ENCODE peak calls at places on chromosome 2, in ten cellular contexts. One of them, this sample, is unnamed.

GRCh38 chr2:46735108-46735691 is 180.4 kb downstream of the MCFD2 start:
- DNase-seq in AG09309: no peak
- DNase-seq in trophoblast cell: no peak
- DNase-seq in AG04450: no peak
- DNase-seq in aorta: no peak
- DNase-seq in A549: no peak
- DNase-seq in cardiac muscle cell: no peak
- DNase-seq in WERI-Rb-1: no peak
- DNase-seq in fibroblast of the aortic adventitia: no peak
- DNase-seq in tibial artery: no peak
- DNase-seq in this sample: no peak

GRCh38 chr2:37414470-37414949 is 70.1 kb downstream of the QPCT start:
- DNase-seq in AG09309: peak
- DNase-seq in A549: peak
- DNase-seq in fibroblast of the aortic adventitia: peak
- DNase-seq in aorta: no peak
- DNase-seq in tibial artery: no peak
- DNase-seq in cardiac muscle cell: peak
- DNase-seq in AG04450: peak
- DNase-seq in trophoblast cell: peak
- DNase-seq in WERI-Rb-1: no peak
- DNase-seq in this sample: peak

GRCh38 chr2:234422895-234423505 is 73.9 kb downstream of the ARL4C start:
- DNase-seq in AG04450: no peak
- DNase-seq in cardiac muscle cell: no peak
- DNase-seq in fibroblast of the aortic adventitia: no peak
- DNase-seq in AG09309: no peak
- DNase-seq in aorta: no peak
- DNase-seq in trophoblast cell: peak
- DNase-seq in tibial artery: no peak
- DNase-seq in A549: no peak
- DNase-seq in WERI-Rb-1: no peak
- DNase-seq in this sample: no peak

GRCh38 chr2:56333812-56334485 is 150.2 kb downstream of the CCDC85A start:
- DNase-seq in AG09309: no peak
- DNase-seq in fibroblast of the aortic adventitia: no peak
- DNase-seq in trophoblast cell: no peak
- DNase-seq in aorta: no peak
- DNase-seq in WERI-Rb-1: no peak
- DNase-seq in cardiac muscle cell: no peak
- DNase-seq in A549: no peak
- DNase-seq in AG04450: no peak
- DNase-seq in tibial artery: no peak
- DNase-seq in this sample: no peak

GRCh38 chr2:37639631-37640030 is 31.8 kb downstream of the CDC42EP3 start:
- DNase-seq in AG09309: no peak
- DNase-seq in tibial artery: no peak
- DNase-seq in fibroblast of the aortic adventitia: no peak
- DNase-seq in AG04450: no peak
- DNase-seq in aorta: no peak
- DNase-seq in WERI-Rb-1: no peak
- DNase-seq in trophoblast cell: no peak
- DNase-seq in cardiac muscle cell: no peak
- DNase-seq in A549: no peak
- DNase-seq in this sample: no peak

GRCh38 chr2:145411493-145411892 is 891.6 kb upstream of the ZEB2 start:
- DNase-seq in AG04450: no peak
- DNase-seq in A549: no peak
- DNase-seq in fibroblast of the aortic adventitia: no peak
- DNase-seq in tibial artery: no peak
- DNase-seq in cardiac muscle cell: no peak
- DNase-seq in trophoblast cell: no peak
- DNase-seq in WERI-Rb-1: no peak
- DNase-seq in AG09309: no peak
- DNase-seq in aorta: no peak
- DNase-seq in this sample: no peak

GRCh38 chr2:48508461-48509124 is 21.4 kb upstream of the STON1 start:
- DNase-seq in trophoblast cell: peak
- DNase-seq in AG04450: no peak
- DNase-seq in tibial artery: no peak
- DNase-seq in AG09309: no peak
- DNase-seq in A549: no peak
- DNase-seq in aorta: no peak
- DNase-seq in WERI-Rb-1: peak
- DNase-seq in cardiac muscle cell: peak
- DNase-seq in fibroblast of the aortic adventitia: peak
- DNase-seq in this sample: peak

GRCh38 chr2:225354281-225354774 is 45.2 kb upstream of the NYAP2 start:
- DNase-seq in WERI-Rb-1: no peak
- DNase-seq in aorta: no peak
- DNase-seq in tibial artery: no peak
- DNase-seq in trophoblast cell: no peak
- DNase-seq in AG04450: no peak
- DNase-seq in fibroblast of the aortic adventitia: peak
- DNase-seq in A549: no peak
- DNase-seq in cardiac muscle cell: peak
- DNase-seq in AG09309: peak
- DNase-seq in this sample: peak

GRCh38 chr2:10332402-10333246 is 29.9 kb downstream of the HPCAL1 start:
- DNase-seq in cardiac muscle cell: no peak
- DNase-seq in trophoblast cell: no peak
- DNase-seq in aorta: peak
- DNase-seq in tibial artery: no peak
- DNase-seq in WERI-Rb-1: no peak
- DNase-seq in A549: no peak
- DNase-seq in AG09309: no peak
- DNase-seq in AG04450: no peak
- DNase-seq in fibroblast of the aortic adventitia: no peak
- DNase-seq in this sample: no peak

GRCh38 chr2:219369447-219369861 is 18.3 kb downstream of the DNPEP start:
- DNase-seq in AG04450: no peak
- DNase-seq in fibroblast of the aortic adventitia: peak
- DNase-seq in aorta: no peak
- DNase-seq in A549: no peak
- DNase-seq in cardiac muscle cell: no peak
- DNase-seq in WERI-Rb-1: no peak
- DNase-seq in trophoblast cell: peak
- DNase-seq in tibial artery: peak
- DNase-seq in AG09309: peak
- DNase-seq in this sample: peak

GRCh38 chr2:231781798-231782726 is 980 bp upstream of the PDE6D start:
- DNase-seq in fibroblast of the aortic adventitia: peak
- DNase-seq in WERI-Rb-1: no peak
- DNase-seq in tibial artery: peak
- DNase-seq in aorta: no peak
- DNase-seq in AG04450: no peak
- DNase-seq in A549: no peak
- DNase-seq in trophoblast cell: peak
- DNase-seq in cardiac muscle cell: no peak
- DNase-seq in AG09309: no peak
- DNase-seq in this sample: peak

GRCh38 chr2:218607436-218608115 is at the start of gene PLCD4:
- DNase-seq in AG09309: peak
- DNase-seq in tibial artery: peak
- DNase-seq in fibroblast of the aortic adventitia: peak
- DNase-seq in cardiac muscle cell: peak
- DNase-seq in aorta: no peak
- DNase-seq in trophoblast cell: peak
- DNase-seq in AG04450: peak
- DNase-seq in A549: no peak
- DNase-seq in WERI-Rb-1: peak
- DNase-seq in this sample: peak

GRCh38 chr2:189836644-189837043 is 52.4 kb downstream of the PMS1 start:
- DNase-seq in AG09309: peak
- DNase-seq in tibial artery: no peak
- DNase-seq in trophoblast cell: no peak
- DNase-seq in fibroblast of the aortic adventitia: peak
- DNase-seq in AG04450: peak
- DNase-seq in aorta: no peak
- DNase-seq in A549: peak
- DNase-seq in WERI-Rb-1: no peak
- DNase-seq in cardiac muscle cell: no peak
- DNase-seq in this sample: peak

GRCh38 chr2:219603784-219604183 is 6.1 kb downstream of the STK11IP start:
- DNase-seq in AG04450: no peak
- DNase-seq in tibial artery: no peak
- DNase-seq in trophoblast cell: no peak
- DNase-seq in fibroblast of the aortic adventitia: no peak
- DNase-seq in A549: no peak
- DNase-seq in cardiac muscle cell: no peak
- DNase-seq in WERI-Rb-1: no peak
- DNase-seq in aorta: no peak
- DNase-seq in AG09309: no peak
- DNase-seq in this sample: no peak

GRCh38 chr2:6800553-6800952 is 65.2 kb downstream of the CMPK2 start:
- DNase-seq in AG04450: no peak
- DNase-seq in fibroblast of the aortic adventitia: no peak
- DNase-seq in WERI-Rb-1: no peak
- DNase-seq in trophoblast cell: peak
- DNase-seq in tibial artery: no peak
- DNase-seq in AG09309: no peak
- DNase-seq in aorta: no peak
- DNase-seq in A549: no peak
- DNase-seq in cardiac muscle cell: no peak
- DNase-seq in this sample: peak

DNA sequence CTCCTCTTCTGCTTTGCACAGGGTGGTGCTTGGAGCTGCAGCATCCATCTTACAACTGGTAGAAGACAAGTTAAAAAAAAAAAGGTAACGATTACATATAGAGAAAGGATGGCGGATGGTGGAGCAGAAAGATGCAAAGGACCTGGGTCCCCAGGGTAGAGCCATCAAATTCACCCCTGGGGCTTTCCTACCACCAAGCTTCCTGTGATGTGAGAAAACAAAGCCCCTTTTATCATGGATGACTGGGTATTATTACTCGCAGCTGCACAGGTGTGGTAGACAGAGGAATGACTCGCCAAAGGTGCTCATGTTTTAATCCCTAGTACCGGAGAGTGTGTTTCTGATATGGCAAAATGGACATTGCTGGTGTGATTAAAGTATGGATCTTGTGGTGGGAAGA is 1.3 kb upstream of the ACOXL start:
- DNase-seq in WERI-Rb-1: no peak
- DNase-seq in fibroblast of the aortic adventitia: no peak
- DNase-seq in AG09309: no peak
- DNase-seq in A549: no peak
- DNase-seq in tibial artery: no peak
- DNase-seq in AG04450: no peak
- DNase-seq in trophoblast cell: no peak
- DNase-seq in aorta: no peak
- DNase-seq in cardiac muscle cell: no peak
- DNase-seq in this sample: no peak
- H3K4me3 ChIP-seq in WERI-Rb-1: no peak
- H3K4me3 ChIP-seq in fibroblast of the aortic adventitia: no peak
- H3K4me3 ChIP-seq in AG09309: no peak
- H3K4me3 ChIP-seq in A549: no peak
- H3K4me3 ChIP-seq in tibial artery: no peak
- H3K4me3 ChIP-seq in AG04450: no peak
- H3K4me3 ChIP-seq in trophoblast cell: no peak
- H3K4me3 ChIP-seq in aorta: no peak
- H3K4me3 ChIP-seq in cardiac muscle cell: no peak
- H3K4me3 ChIP-seq in this sample: no peak

GRCh38 chr2:112585400-112585799 is 991 bp downstream of the CHCHD5 start:
- DNase-seq in aorta: no peak
- DNase-seq in A549: no peak
- DNase-seq in WERI-Rb-1: no peak
- DNase-seq in cardiac muscle cell: no peak
- DNase-seq in trophoblast cell: no peak
- DNase-seq in AG04450: no peak
- DNase-seq in tibial artery: no peak
- DNase-seq in fibroblast of the aortic adventitia: no peak
- DNase-seq in AG09309: no peak
- DNase-seq in this sample: no peak
- H3K4me3 ChIP-seq in aorta: no peak
- H3K4me3 ChIP-seq in A549: peak
- H3K4me3 ChIP-seq in WERI-Rb-1: peak
- H3K4me3 ChIP-seq in cardiac muscle cell: peak
- H3K4me3 ChIP-seq in trophoblast cell: no peak
- H3K4me3 ChIP-seq in AG04450: peak
- H3K4me3 ChIP-seq in tibial artery: peak
- H3K4me3 ChIP-seq in fibroblast of the aortic adventitia: peak
- H3K4me3 ChIP-seq in AG09309: no peak
- H3K4me3 ChIP-seq in this sample: peak

DNA sequence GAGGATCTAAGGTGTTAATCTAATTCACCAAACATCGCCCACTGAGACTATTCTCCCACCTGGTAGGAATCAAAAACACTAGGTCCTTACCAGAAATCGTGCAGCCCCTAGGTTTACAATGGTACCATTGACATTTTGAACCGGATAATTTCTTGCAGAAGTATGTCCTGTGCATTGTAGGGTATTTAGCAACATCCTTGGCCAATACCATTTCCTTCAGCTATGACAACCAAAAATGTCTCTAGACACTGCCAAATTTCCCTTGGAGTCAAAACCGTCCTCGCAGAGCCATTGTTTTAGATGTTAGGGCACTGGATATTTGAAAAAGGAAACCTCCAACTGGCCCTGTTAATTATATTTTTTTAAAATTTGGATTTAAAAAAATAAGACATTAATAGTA is 3.8 kb downstream of the VPS54 start:
- DNase-seq in fibroblast of the aortic adventitia: peak
- DNase-seq in tibial artery: no peak
- DNase-seq in AG09309: no peak
- DNase-seq in trophoblast cell: no peak
- DNase-seq in AG04450: no peak
- DNase-seq in cardiac muscle cell: no peak
- DNase-seq in WERI-Rb-1: no peak
- DNase-seq in A549: no peak
- DNase-seq in aorta: no peak
- DNase-seq in this sample: no peak
- H3K4me3 ChIP-seq in fibroblast of the aortic adventitia: no peak
- H3K4me3 ChIP-seq in tibial artery: no peak
- H3K4me3 ChIP-seq in AG09309: no peak
- H3K4me3 ChIP-seq in trophoblast cell: no peak
- H3K4me3 ChIP-seq in AG04450: no peak
- H3K4me3 ChIP-seq in cardiac muscle cell: no peak
- H3K4me3 ChIP-seq in WERI-Rb-1: no peak
- H3K4me3 ChIP-seq in A549: no peak
- H3K4me3 ChIP-seq in aorta: no peak
- H3K4me3 ChIP-seq in this sample: no peak

DNA sequence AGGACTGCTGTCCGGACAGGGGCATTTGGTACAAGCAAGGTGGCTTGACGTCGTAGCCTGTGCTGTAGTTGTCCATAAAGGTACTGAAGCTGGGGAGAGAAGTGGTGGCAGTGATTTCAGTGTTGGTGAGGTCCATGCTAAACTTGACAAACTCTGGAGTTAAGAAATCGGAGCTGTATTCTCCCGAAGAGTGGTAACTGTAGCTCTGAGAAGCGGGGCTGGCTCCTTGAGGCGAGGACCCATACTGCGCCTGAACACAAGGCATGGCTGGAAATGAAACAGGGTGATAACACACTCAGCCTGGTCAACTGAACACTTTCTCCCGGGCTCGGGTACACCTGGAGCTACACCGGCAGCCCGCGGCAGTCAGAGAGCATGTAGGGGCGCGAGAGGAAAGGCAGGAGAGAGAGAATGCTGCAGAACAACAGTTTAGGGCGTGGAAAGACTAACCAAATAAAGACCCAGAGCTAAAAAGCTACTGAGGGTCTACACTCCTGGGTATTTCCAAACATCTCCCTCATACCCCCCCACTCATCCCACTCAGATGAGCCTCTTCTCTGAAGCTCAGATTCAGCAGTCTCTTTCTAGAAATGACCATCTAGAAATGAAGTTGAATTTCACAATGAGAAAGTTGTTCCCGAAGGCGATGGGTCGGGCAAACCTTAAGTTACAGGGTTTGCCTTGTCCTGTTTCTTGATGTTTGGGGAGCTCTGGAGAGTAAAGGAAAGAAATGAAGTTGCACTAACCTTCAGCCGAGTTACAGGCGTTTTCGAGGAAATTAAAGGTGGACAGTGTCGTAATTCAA is 2.4 kb downstream of the NR4A2 start:
- DNase-seq in tibial artery: no peak
- DNase-seq in AG09309: no peak
- DNase-seq in cardiac muscle cell: peak
- DNase-seq in A549: no peak
- DNase-seq in AG04450: no peak
- DNase-seq in WERI-Rb-1: no peak
- DNase-seq in aorta: no peak
- DNase-seq in fibroblast of the aortic adventitia: peak
- DNase-seq in trophoblast cell: no peak
- DNase-seq in this sample: no peak
- H3K4me3 ChIP-seq in tibial artery: no peak
- H3K4me3 ChIP-seq in AG09309: no peak
- H3K4me3 ChIP-seq in cardiac muscle cell: no peak
- H3K4me3 ChIP-seq in A549: no peak
- H3K4me3 ChIP-seq in AG04450: no peak
- H3K4me3 ChIP-seq in WERI-Rb-1: no peak
- H3K4me3 ChIP-seq in aorta: no peak
- H3K4me3 ChIP-seq in fibroblast of the aortic adventitia: no peak
- H3K4me3 ChIP-seq in trophoblast cell: no peak
- H3K4me3 ChIP-seq in this sample: no peak

This sample was measured in adipocyte.